ENCODE peak calls at places on chromosomes 4 and X, in nine cellular contexts. J is naive thymus-derived CD4-positive, alpha-beta T cell; H is esophagus muscularis mucosa; O is A549; D is OCI-LY7; M is pancreas; U is HCT116; B is left lung; X is H1. P is an unnamed sample.

GRCh38 chrX:143472334-143472938 is 44.8 kb downstream of the SPANXN3 start:
- DNase-seq in J (no peak), H (no peak), O (no peak), D (no peak), M (no peak), U (no peak), B (no peak), X (no peak), P (no peak)

GRCh38 chrX:154059729-154060245 is 37.7 kb downstream of the MECP2 start:
- DNase-seq in J (no peak), H (no peak), O (no peak), D (no peak), M (no peak), U (no peak), B (no peak), X (no peak), P (no peak)

GRCh38 chr4:153257151-153257620 is 52.9 kb downstream of the TRIM2 start:
- DNase-seq in J (no peak), H (no peak), O (no peak), D (no peak), M (no peak), U (no peak), B (no peak), X (peak; percentile 65), P (no peak)

GRCh38 chr4:20844311-20844710 is 144.1 kb downstream of the PACRGL start:
- DNase-seq in J (no peak), H (no peak), O (no peak), D (no peak), M (no peak), U (no peak), B (no peak), X (no peak), P (no peak)

GRCh38 chr4:55251896-55252295 is 94.1 kb upstream of the SRD5A3 start:
- DNase-seq in J (no peak), H (no peak), O (no peak), D (no peak), M (no peak), U (no peak), B (no peak), X (no peak), P (no peak)

GRCh38 chr4:3071811-3072210 is 2.5 kb downstream of the HTT-AS start:
- DNase-seq in J (no peak), H (no peak), O (no peak), D (no peak), M (no peak), U (no peak), B (no peak), X (no peak), P (no peak)

GRCh38 chr4:118338981-118339765 is 13.6 kb downstream of the PRSS12 start:
- DNase-seq in J (no peak), H (no peak), O (no peak), D (no peak), M (no peak), U (no peak), B (no peak), X (no peak), P (no peak)

GRCh38 chr4:89829470-89830138 is 7.4 kb downstream of the SNCA start:
- DNase-seq in J (peak; percentile 67), H (no peak), O (no peak), D (peak; percentile 35), M (no peak), U (no peak), B (no peak), X (no peak), P (peak; percentile 63)

GRCh38 chrX:345020-345925 is 26.7 kb upstream of the GTPBP6 start:
- DNase-seq in J (no peak), H (no peak), O (no peak), D (no peak), M (no peak), U (no peak), B (peak; percentile 54), X (peak; percentile 40), P (peak; percentile 32)

GRCh38 chrX:9940397-9940796 is 26.8 kb upstream of the CLDN34 start:
- DNase-seq in J (no peak), H (no peak), O (peak; percentile 6), D (no peak), M (no peak), U (no peak), B (no peak), X (no peak), P (no peak)

GRCh38 chr4:82994834-82995233 is 15.8 kb downstream of the LIN54 start:
- DNase-seq in J (no peak), H (no peak), O (no peak), D (no peak), M (no peak), U (no peak), B (no peak), X (no peak), P (no peak)

GRCh38 chrX:129781134-129782014 is 1.6 kb downstream of the SASH3 start:
- DNase-seq in J (peak; percentile 72), H (no peak), O (no peak), D (peak; percentile 92), M (no peak), U (no peak), B (peak; percentile 88), X (no peak), P (peak; percentile 79)

GRCh38 chrX:3791449-3791848 is 78.0 kb upstream of the PRKX start:
- DNase-seq in J (no peak), H (no peak), O (no peak), D (no peak), M (no peak), U (no peak), B (no peak), X (no peak), P (no peak)

GRCh38 chr4:68271851-68272756 is 26.6 kb upstream of the TMPRSS11B start:
- DNase-seq in J (peak; percentile 36), H (no peak), O (peak; percentile 51), D (peak; percentile 42), M (no peak), U (peak; percentile 21), B (no peak), X (no peak), P (no peak)

GRCh38 chr4:148315049-148315448 is 127.2 kb downstream of the NR3C2 start:
- DNase-seq in J (no peak), H (no peak), O (no peak), D (no peak), M (no peak), U (no peak), B (no peak), X (no peak), P (no peak)

GRCh38 chr4:8427761-8428287 is 12.7 kb downstream of the ACOX3 start:
- DNase-seq in J (no peak), H (no peak), O (no peak), D (peak; percentile 73), M (peak; percentile 61), U (no peak), B (no peak), X (no peak), P (no peak)

GRCh38 chr4:176005766-176006165 is 59.9 kb upstream of the WDR17 start:
- DNase-seq in J (no peak), H (no peak), O (no peak), D (no peak), M (no peak), U (no peak), B (no peak), X (no peak), P (no peak)

GRCh38 chr4:89788243-89789072 is 48.5 kb downstream of the SNCA start:
- DNase-seq in J (no peak), H (no peak), O (no peak), D (no peak), M (no peak), U (no peak), B (no peak), X (no peak), P (no peak)

GRCh38 chrX:9493936-9494335 is 29.1 kb downstream of the TBL1X start:
- DNase-seq in J (no peak), H (no peak), O (no peak), D (no peak), M (no peak), U (no peak), B (no peak), X (no peak), P (no peak)

DNA sequence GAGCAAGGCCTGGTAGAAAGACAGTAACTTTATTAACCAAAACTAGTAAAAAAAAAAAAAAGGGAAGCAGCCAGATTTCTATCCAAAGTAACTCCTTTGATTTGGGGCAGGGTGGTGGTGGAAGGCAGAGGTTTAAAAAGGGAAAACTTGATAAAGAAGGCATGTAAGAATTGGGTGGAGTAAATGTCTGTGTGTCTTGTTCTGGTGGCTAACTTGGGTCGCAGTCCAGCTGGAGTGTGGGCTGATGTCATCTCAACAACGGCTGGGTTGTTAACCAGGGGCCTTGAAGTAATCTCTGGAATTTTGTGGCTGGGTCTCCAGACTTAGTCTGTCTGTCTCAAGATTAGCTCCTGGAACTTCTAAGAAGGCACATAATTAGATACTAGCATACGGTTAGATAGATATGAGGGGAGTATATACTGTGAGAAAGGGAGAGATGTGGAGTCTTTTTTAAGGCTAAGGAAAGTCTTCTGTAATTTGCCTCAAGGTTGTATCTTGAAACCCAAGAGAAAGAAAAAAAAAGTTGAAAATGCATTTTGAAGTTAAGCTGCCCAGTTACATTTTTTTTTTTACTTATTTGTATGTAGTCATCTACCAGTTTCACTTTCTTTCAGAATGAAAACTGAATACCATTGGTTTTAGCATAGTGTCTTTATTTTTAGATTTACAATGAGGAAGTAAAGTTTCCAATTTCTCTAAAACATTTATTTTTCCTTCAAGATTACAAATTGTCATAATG is 48.3 kb downstream of the MTHFD2L start:
- DNase-seq in J (no peak), H (no peak), O (no peak), D (no peak), M (no peak), U (no peak), B (no peak), X (no peak), P (no peak)
- H3K4me3 ChIP-seq in J (no peak overlapping the region), H (no peak overlapping the region), O (no peak overlapping the region), D (no peak overlapping the region), M (no peak overlapping the region), U (no peak overlapping the region), B (no peak overlapping the region), X (no peak overlapping the region), P (no peak overlapping the region)

DNA sequence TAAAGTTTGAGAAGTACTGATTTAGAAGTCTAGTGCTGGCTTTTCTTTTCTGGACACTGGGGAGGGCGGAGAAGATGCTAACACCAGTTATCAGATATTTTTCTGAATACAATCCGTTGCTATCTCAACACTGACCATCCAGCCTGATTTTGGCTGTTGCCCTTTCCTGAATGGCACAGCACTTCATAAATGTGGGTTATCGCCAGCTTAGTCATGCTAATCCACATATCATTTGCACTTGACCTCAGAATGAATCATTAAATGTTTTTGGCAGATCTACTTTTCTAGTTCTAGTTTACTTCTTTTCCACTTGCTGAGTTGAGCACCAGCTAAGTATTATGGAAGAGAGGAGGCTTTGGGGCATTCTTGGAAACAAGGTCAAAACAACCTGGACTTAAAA is 60.8 kb upstream of the ESX1 start:
- DNase-seq in J (no peak), H (no peak), O (peak; percentile 20), D (no peak), M (no peak), U (no peak), B (no peak), X (no peak), P (no peak)
- H3K27ac ChIP-seq in J (no peak overlapping the region), H (no peak overlapping the region), O (peak overlapping the region; percentile 27), D (no peak overlapping the region), M (no peak overlapping the region), U (no peak overlapping the region), B (no peak overlapping the region), X (no peak overlapping the region), P (no peak overlapping the region)

GRCh38 chr4:92254767-92255442 is 48.9 kb upstream of the GRID2 start:
- DNase-seq in J (no peak), H (no peak), O (no peak), D (no peak), M (no peak), U (no peak), B (no peak), X (peak; percentile 82), P (no peak)
- H3K9me3 ChIP-seq in J (peaks cover 8% of the 10 kb centered on the region), H (peaks cover 26% of the 10 kb centered on the region), O (no peaks in the 10 kb centered on the region), D (no peaks in the 10 kb centered on the region), M (no peaks in the 10 kb centered on the region), U (no peaks in the 10 kb centered on the region), B (no peaks in the 10 kb centered on the region), X (peaks cover 59% of the 10 kb centered on the region), P (no peaks in the 10 kb centered on the region)

GRCh38 chr4:114056599-114056998 is 77.2 kb upstream of the ARSJ start:
- DNase-seq in J (no peak), H (no peak), O (no peak), D (no peak), M (no peak), U (no peak), B (no peak), X (no peak), P (no peak)
- H3K4me3 ChIP-seq in J (no peak overlapping the region), H (no peak overlapping the region), O (no peak overlapping the region), D (no peak overlapping the region), M (no peak overlapping the region), U (no peak overlapping the region), B (no peak overlapping the region), X (no peak overlapping the region), P (no peak overlapping the region)